ENCODE peak calls at places on chromosomes 16 and 17, in five cellular contexts. One of them, this sample, is unnamed.

GRCh38 chr16:19755268-19755667 is 37.2 kb downstream of the IQCK start:
- DNase-seq in cardiac muscle cell: no peak
- DNase-seq in fibroblast of pulmonary artery: no peak
- DNase-seq in AG04450: no peak
- DNase-seq in bronchial epithelial cell: no peak
- DNase-seq in this sample: no peak

GRCh38 chr17:44110823-44111633 is 12.4 kb downstream of the HDAC5 start:
- DNase-seq in bronchial epithelial cell: peak
- DNase-seq in AG04450: no peak
- DNase-seq in fibroblast of pulmonary artery: peak
- DNase-seq in cardiac muscle cell: peak
- DNase-seq in this sample: no peak

GRCh38 chr17:20966869-20967268 is 75.9 kb downstream of the USP22 start:
- DNase-seq in AG04450: no peak
- DNase-seq in fibroblast of pulmonary artery: no peak
- DNase-seq in bronchial epithelial cell: no peak
- DNase-seq in cardiac muscle cell: no peak
- DNase-seq in this sample: no peak

GRCh38 chr17:38591759-38592241 is 14.0 kb downstream of the SRCIN1 start:
- DNase-seq in cardiac muscle cell: no peak
- DNase-seq in bronchial epithelial cell: peak
- DNase-seq in fibroblast of pulmonary artery: peak
- DNase-seq in AG04450: no peak
- DNase-seq in this sample: no peak

GRCh38 chr16:77002644-77003043 is 188.3 kb upstream of the MON1B start:
- DNase-seq in bronchial epithelial cell: no peak
- DNase-seq in cardiac muscle cell: no peak
- DNase-seq in AG04450: no peak
- DNase-seq in fibroblast of pulmonary artery: no peak
- DNase-seq in this sample: no peak

GRCh38 chr16:72224260-72224768 is 52.4 kb upstream of the PMFBP1 start:
- DNase-seq in fibroblast of pulmonary artery: no peak
- DNase-seq in bronchial epithelial cell: peak
- DNase-seq in AG04450: no peak
- DNase-seq in cardiac muscle cell: no peak
- DNase-seq in this sample: no peak

GRCh38 chr17:3770471-3770870 is 30.5 kb downstream of the ITGAE start:
- DNase-seq in bronchial epithelial cell: no peak
- DNase-seq in cardiac muscle cell: no peak
- DNase-seq in fibroblast of pulmonary artery: no peak
- DNase-seq in AG04450: no peak
- DNase-seq in this sample: no peak

GRCh38 chr16:68272501-68273209 is 8.3 kb downstream of the SLC7A6 start:
- DNase-seq in cardiac muscle cell: no peak
- DNase-seq in AG04450: no peak
- DNase-seq in fibroblast of pulmonary artery: no peak
- DNase-seq in bronchial epithelial cell: peak
- DNase-seq in this sample: no peak

GRCh38 chr16:66130296-66130910 is 236.1 kb upstream of the CDH5 start:
- DNase-seq in fibroblast of pulmonary artery: peak
- DNase-seq in bronchial epithelial cell: no peak
- DNase-seq in cardiac muscle cell: no peak
- DNase-seq in AG04450: peak
- DNase-seq in this sample: no peak

GRCh38 chr17:2402517-2402916 is 1.7 kb upstream of the MNT start:
- DNase-seq in fibroblast of pulmonary artery: no peak
- DNase-seq in cardiac muscle cell: no peak
- DNase-seq in AG04450: no peak
- DNase-seq in bronchial epithelial cell: no peak
- DNase-seq in this sample: no peak

GRCh38 chr16:85102106-85102630 is 10.1 kb downstream of the CIBAR2 start:
- DNase-seq in cardiac muscle cell: no peak
- DNase-seq in bronchial epithelial cell: no peak
- DNase-seq in AG04450: no peak
- DNase-seq in fibroblast of pulmonary artery: no peak
- DNase-seq in this sample: no peak

GRCh38 chr16:76780556-76780955 is 410.4 kb upstream of the MON1B start:
- DNase-seq in cardiac muscle cell: no peak
- DNase-seq in AG04450: no peak
- DNase-seq in fibroblast of pulmonary artery: peak
- DNase-seq in bronchial epithelial cell: peak
- DNase-seq in this sample: no peak

GRCh38 chr17:36482611-36483504 is 3.6 kb upstream of the ZNHIT3 start:
- DNase-seq in bronchial epithelial cell: peak
- DNase-seq in cardiac muscle cell: peak
- DNase-seq in fibroblast of pulmonary artery: peak
- DNase-seq in AG04450: peak
- DNase-seq in this sample: no peak

GRCh38 chr17:78838574-78839005 is 2.0 kb downstream of the USP36 start:
- DNase-seq in bronchial epithelial cell: no peak
- DNase-seq in fibroblast of pulmonary artery: no peak
- DNase-seq in cardiac muscle cell: no peak
- DNase-seq in AG04450: no peak
- DNase-seq in this sample: no peak

GRCh38 chr16:51243836-51244483 is 92.9 kb upstream of the SALL1 start:
- DNase-seq in AG04450: no peak
- DNase-seq in bronchial epithelial cell: peak
- DNase-seq in fibroblast of pulmonary artery: peak
- DNase-seq in cardiac muscle cell: peak
- DNase-seq in this sample: no peak

GRCh38 chr17:78865682-78866390 is 25.2 kb upstream of the USP36 start:
- DNase-seq in cardiac muscle cell: peak
- DNase-seq in fibroblast of pulmonary artery: peak
- DNase-seq in bronchial epithelial cell: peak
- DNase-seq in AG04450: peak
- DNase-seq in this sample: no peak

GRCh38 chr17:15092762-15093161 is 172.4 kb downstream of the PMP22 start:
- DNase-seq in fibroblast of pulmonary artery: peak
- DNase-seq in bronchial epithelial cell: peak
- DNase-seq in AG04450: no peak
- DNase-seq in cardiac muscle cell: no peak
- DNase-seq in this sample: no peak

GRCh38 chr16:1691276-1691675 is 13.2 kb downstream of the JPT2 start:
- DNase-seq in bronchial epithelial cell: peak
- DNase-seq in fibroblast of pulmonary artery: peak
- DNase-seq in cardiac muscle cell: no peak
- DNase-seq in AG04450: no peak
- DNase-seq in this sample: no peak

GRCh38 chr17:6072157-6072556 is 2.0 kb downstream of the WSCD1 start:
- DNase-seq in bronchial epithelial cell: peak
- DNase-seq in fibroblast of pulmonary artery: no peak
- DNase-seq in AG04450: no peak
- DNase-seq in cardiac muscle cell: no peak
- DNase-seq in this sample: no peak

GRCh38 chr17:64133546-64134215 is 3.7 kb upstream of the ERN1 start:
- DNase-seq in cardiac muscle cell: peak
- DNase-seq in fibroblast of pulmonary artery: peak
- DNase-seq in bronchial epithelial cell: peak
- DNase-seq in AG04450: no peak
- DNase-seq in this sample: no peak

GRCh38 chr16:28873543-28874201 is 4.6 kb upstream of the ATP2A1 start:
- DNase-seq in AG04450: no peak
- DNase-seq in bronchial epithelial cell: no peak
- DNase-seq in cardiac muscle cell: no peak
- DNase-seq in fibroblast of pulmonary artery: peak
- DNase-seq in this sample: no peak

GRCh38 chr16:68426355-68426652 is 22.0 kb downstream of the SMPD3 start:
- DNase-seq in cardiac muscle cell: no peak
- DNase-seq in AG04450: no peak
- DNase-seq in bronchial epithelial cell: no peak
- DNase-seq in fibroblast of pulmonary artery: no peak
- DNase-seq in this sample: no peak

GRCh38 chr17:3710951-3711383 is 12.7 kb upstream of the HASPIN start:
- DNase-seq in fibroblast of pulmonary artery: peak
- DNase-seq in AG04450: no peak
- DNase-seq in bronchial epithelial cell: peak
- DNase-seq in cardiac muscle cell: no peak
- DNase-seq in this sample: no peak

GRCh38 chr17:11140028-11140427 is 101.0 kb upstream of the SHISA6 start:
- DNase-seq in fibroblast of pulmonary artery: no peak
- DNase-seq in cardiac muscle cell: no peak
- DNase-seq in bronchial epithelial cell: no peak
- DNase-seq in AG04450: no peak
- DNase-seq in this sample: no peak

GRCh38 chr16:4700997-4701743 is 7.8 kb downstream of the NUDT16L1 start:
- DNase-seq in fibroblast of pulmonary artery: no peak
- DNase-seq in cardiac muscle cell: no peak
- DNase-seq in bronchial epithelial cell: no peak
- DNase-seq in AG04450: no peak
- DNase-seq in this sample: no peak

GRCh38 chr16:49799172-49799571 is 56.7 kb downstream of the ZNF423 start:
- DNase-seq in cardiac muscle cell: peak
- DNase-seq in bronchial epithelial cell: no peak
- DNase-seq in fibroblast of pulmonary artery: no peak
- DNase-seq in AG04450: no peak
- DNase-seq in this sample: no peak

GRCh38 chr16:49499018-49499785 is 125.6 kb downstream of the C16orf78 start:
- DNase-seq in AG04450: no peak
- DNase-seq in fibroblast of pulmonary artery: no peak
- DNase-seq in cardiac muscle cell: peak
- DNase-seq in bronchial epithelial cell: no peak
- DNase-seq in this sample: no peak

GRCh38 chr16:995087-995486 is 13.5 kb downstream of the SOX8 start:
- DNase-seq in AG04450: no peak
- DNase-seq in bronchial epithelial cell: no peak
- DNase-seq in fibroblast of pulmonary artery: peak
- DNase-seq in cardiac muscle cell: peak
- DNase-seq in this sample: no peak

GRCh38 chr17:74474043-74474792 is 7.8 kb downstream of the CD300A start:
- DNase-seq in cardiac muscle cell: no peak
- DNase-seq in AG04450: no peak
- DNase-seq in fibroblast of pulmonary artery: no peak
- DNase-seq in bronchial epithelial cell: no peak
- DNase-seq in this sample: no peak

GRCh38 chr17:73770115-73770848 is 126.0 kb upstream of the SDK2 start:
- DNase-seq in AG04450: peak
- DNase-seq in cardiac muscle cell: peak
- DNase-seq in fibroblast of pulmonary artery: peak
- DNase-seq in bronchial epithelial cell: peak
- DNase-seq in this sample: peak

GRCh38 chr17:50871898-50872297 is 5.7 kb upstream of the TOB1 start:
- DNase-seq in cardiac muscle cell: no peak
- DNase-seq in fibroblast of pulmonary artery: no peak
- DNase-seq in bronchial epithelial cell: no peak
- DNase-seq in AG04450: no peak
- DNase-seq in this sample: no peak
- TF ChIP-seq CTCF in cardiac muscle cell: no peak
- TF ChIP-seq CTCF in fibroblast of pulmonary artery: no peak
- TF ChIP-seq CTCF in bronchial epithelial cell: no peak
- TF ChIP-seq CTCF in AG04450: no peak
- TF ChIP-seq CTCF in this sample: no peak

GRCh38 chr17:17755715-17756114 is 74.5 kb downstream of the RAI1 start:
- DNase-seq in bronchial epithelial cell: no peak
- DNase-seq in cardiac muscle cell: no peak
- DNase-seq in fibroblast of pulmonary artery: no peak
- DNase-seq in AG04450: no peak
- DNase-seq in this sample: no peak
- H3K4me3 ChIP-seq in bronchial epithelial cell: no peak
- H3K4me3 ChIP-seq in cardiac muscle cell: no peak
- H3K4me3 ChIP-seq in fibroblast of pulmonary artery: no peak
- H3K4me3 ChIP-seq in AG04450: no peak
- H3K4me3 ChIP-seq in this sample: no peak

DNA sequence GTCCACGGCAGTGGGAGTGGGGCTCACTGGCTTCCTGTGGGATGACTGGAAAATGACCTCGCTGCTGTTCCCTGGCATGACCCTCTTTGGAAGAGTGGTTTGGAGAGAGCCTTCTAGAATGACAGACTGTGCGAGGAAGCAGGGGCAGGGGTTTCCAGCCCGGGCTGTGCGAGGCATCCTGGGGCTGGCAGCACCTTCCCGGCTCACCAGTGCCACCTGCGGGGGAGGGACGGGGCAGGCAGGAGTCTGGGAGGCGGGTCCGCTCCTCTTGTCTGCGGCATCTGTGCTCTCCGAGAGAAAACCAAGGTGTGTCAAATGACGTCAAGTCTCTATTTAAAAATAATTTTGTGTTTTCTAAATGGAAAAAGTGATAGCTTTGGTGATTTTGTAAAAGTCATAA is 7.8 kb upstream of the RNF213 start:
- DNase-seq in bronchial epithelial cell: peak
- DNase-seq in cardiac muscle cell: peak
- DNase-seq in AG04450: no peak
- DNase-seq in fibroblast of pulmonary artery: peak
- DNase-seq in this sample: no peak
- TF ChIP-seq CTCF in bronchial epithelial cell: peak
- TF ChIP-seq CTCF in cardiac muscle cell: peak
- TF ChIP-seq CTCF in AG04450: peak
- TF ChIP-seq CTCF in fibroblast of pulmonary artery: peak
- TF ChIP-seq CTCF in this sample: peak

GRCh38 chr16:27303256-27304100 is 10.3 kb upstream of the IL4R start:
- DNase-seq in bronchial epithelial cell: no peak
- DNase-seq in AG04450: no peak
- DNase-seq in cardiac muscle cell: no peak
- DNase-seq in fibroblast of pulmonary artery: no peak
- DNase-seq in this sample: no peak

GRCh38 chr16:27305342-27305741 is 8.4 kb upstream of the IL4R start:
- DNase-seq in cardiac muscle cell: no peak
- DNase-seq in fibroblast of pulmonary artery: peak
- DNase-seq in AG04450: no peak
- DNase-seq in bronchial epithelial cell: no peak
- DNase-seq in this sample: no peak

GRCh38 chr16:27304102-27304501 is 9.7 kb upstream of the IL4R start:
- DNase-seq in AG04450: no peak
- DNase-seq in bronchial epithelial cell: no peak
- DNase-seq in cardiac muscle cell: no peak
- DNase-seq in fibroblast of pulmonary artery: no peak
- DNase-seq in this sample: no peak

GRCh38 chr16:27305839-27306442 is 7.8 kb upstream of the IL4R start:
- DNase-seq in bronchial epithelial cell: no peak
- DNase-seq in fibroblast of pulmonary artery: no peak
- DNase-seq in cardiac muscle cell: no peak
- DNase-seq in AG04450: no peak
- DNase-seq in this sample: no peak

DNA sequence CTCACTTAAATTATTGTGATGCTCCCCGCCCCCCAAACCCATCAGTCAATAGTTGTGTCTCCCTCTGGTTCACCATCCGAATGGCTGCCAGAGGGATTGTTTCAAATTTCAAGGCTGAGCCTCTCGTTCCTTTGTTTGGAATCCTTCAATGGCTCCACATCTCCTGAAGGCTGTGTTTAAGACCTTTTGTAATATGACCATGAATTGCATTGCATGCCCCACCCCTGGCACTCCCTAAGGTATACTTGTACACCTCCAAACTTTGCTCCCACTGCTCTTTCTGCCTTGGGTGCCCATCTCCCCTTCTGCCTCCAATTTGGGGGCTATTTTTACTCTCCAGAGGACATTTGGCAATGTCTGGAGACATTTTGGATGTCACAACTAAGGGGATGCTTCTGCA is 8.9 kb upstream of the IL4R start:
- DNase-seq in AG04450: no peak
- DNase-seq in bronchial epithelial cell: no peak
- DNase-seq in cardiac muscle cell: no peak
- DNase-seq in fibroblast of pulmonary artery: no peak
- DNase-seq in this sample: no peak
- H3K4me3 ChIP-seq in AG04450: no peak
- H3K4me3 ChIP-seq in bronchial epithelial cell: no peak
- H3K4me3 ChIP-seq in cardiac muscle cell: no peak
- H3K4me3 ChIP-seq in fibroblast of pulmonary artery: no peak
- H3K4me3 ChIP-seq in this sample: no peak